ENCODE peak calls at places on chromosome 11, in seven cellular contexts. One of them, this sample, is unnamed.

GRCh38 chr11:85086511-85087284 is 540.4 kb downstream of the DLG2 start:
- DNase-seq in activated T-cell treated with anti-CD3 and anti-CD28 coated beads, Interleukin-2, amount 50 U/mL, for 48 hours: no peak
- DNase-seq in stimulated activated naive CD4-positive, alpha-beta T cell: no peak
- DNase-seq in M059J: peak; percentile 53
- DNase-seq in T-helper 17 cell: no peak
- DNase-seq in NCI-H748 treated with DMSO at 0.1 percent for 48 hours: no peak
- DNase-seq in RPMI8226: no peak
- DNase-seq in this sample: no peak

GRCh38 chr11:3030289-3031070 is 26.7 kb downstream of the CARS1 start:
- DNase-seq in activated T-cell treated with anti-CD3 and anti-CD28 coated beads, Interleukin-2, amount 50 U/mL, for 48 hours: no peak
- DNase-seq in stimulated activated naive CD4-positive, alpha-beta T cell: no peak
- DNase-seq in M059J: no peak
- DNase-seq in T-helper 17 cell: no peak
- DNase-seq in NCI-H748 treated with DMSO at 0.1 percent for 48 hours: no peak
- DNase-seq in RPMI8226: peak; percentile 26
- DNase-seq in this sample: no peak

GRCh38 chr11:59336176-59336575 is 22.5 kb upstream of the OR5AN1 start:
- DNase-seq in activated T-cell treated with anti-CD3 and anti-CD28 coated beads, Interleukin-2, amount 50 U/mL, for 48 hours: no peak
- DNase-seq in stimulated activated naive CD4-positive, alpha-beta T cell: no peak
- DNase-seq in M059J: no peak
- DNase-seq in T-helper 17 cell: no peak
- DNase-seq in NCI-H748 treated with DMSO at 0.1 percent for 48 hours: no peak
- DNase-seq in RPMI8226: no peak
- DNase-seq in this sample: no peak

GRCh38 chr11:57482782-57483569 is 22.6 kb downstream of the RTN4RL2 start:
- DNase-seq in activated T-cell treated with anti-CD3 and anti-CD28 coated beads, Interleukin-2, amount 50 U/mL, for 48 hours: peak; percentile 83
- DNase-seq in stimulated activated naive CD4-positive, alpha-beta T cell: peak; percentile 58
- DNase-seq in M059J: peak; percentile 24
- DNase-seq in T-helper 17 cell: peak; percentile 48
- DNase-seq in NCI-H748 treated with DMSO at 0.1 percent for 48 hours: peak; percentile 13
- DNase-seq in RPMI8226: no peak
- DNase-seq in this sample: no peak

GRCh38 chr11:111541209-111542061 is 915 bp downstream of the LAYN start:
- DNase-seq in activated T-cell treated with anti-CD3 and anti-CD28 coated beads, Interleukin-2, amount 50 U/mL, for 48 hours: peak; percentile 35
- DNase-seq in stimulated activated naive CD4-positive, alpha-beta T cell: peak; percentile 20
- DNase-seq in M059J: peak; percentile 93
- DNase-seq in T-helper 17 cell: no peak
- DNase-seq in NCI-H748 treated with DMSO at 0.1 percent for 48 hours: no peak
- DNase-seq in RPMI8226: no peak
- DNase-seq in this sample: no peak

GRCh38 chr11:122202161-122202950 is 86.3 kb upstream of the BLID start:
- DNase-seq in activated T-cell treated with anti-CD3 and anti-CD28 coated beads, Interleukin-2, amount 50 U/mL, for 48 hours: no peak
- DNase-seq in stimulated activated naive CD4-positive, alpha-beta T cell: no peak
- DNase-seq in M059J: peak; percentile 88
- DNase-seq in T-helper 17 cell: no peak
- DNase-seq in NCI-H748 treated with DMSO at 0.1 percent for 48 hours: no peak
- DNase-seq in RPMI8226: no peak
- DNase-seq in this sample: peak; percentile 92

GRCh38 chr11:60950933-60951610 is 904 bp downstream of the SLC15A3 start:
- DNase-seq in activated T-cell treated with anti-CD3 and anti-CD28 coated beads, Interleukin-2, amount 50 U/mL, for 48 hours: peak; percentile 54
- DNase-seq in stimulated activated naive CD4-positive, alpha-beta T cell: peak; percentile 54
- DNase-seq in M059J: no peak
- DNase-seq in T-helper 17 cell: no peak
- DNase-seq in NCI-H748 treated with DMSO at 0.1 percent for 48 hours: no peak
- DNase-seq in RPMI8226: peak; percentile 33
- DNase-seq in this sample: no peak

GRCh38 chr11:55811067-55811466 is at the start of gene OR5L1:
- DNase-seq in activated T-cell treated with anti-CD3 and anti-CD28 coated beads, Interleukin-2, amount 50 U/mL, for 48 hours: no peak
- DNase-seq in stimulated activated naive CD4-positive, alpha-beta T cell: no peak
- DNase-seq in M059J: no peak
- DNase-seq in T-helper 17 cell: no peak
- DNase-seq in NCI-H748 treated with DMSO at 0.1 percent for 48 hours: no peak
- DNase-seq in RPMI8226: no peak
- DNase-seq in this sample: no peak

GRCh38 chr11:120228794-120229384 is 11.1 kb upstream of the POU2F3 start:
- DNase-seq in activated T-cell treated with anti-CD3 and anti-CD28 coated beads, Interleukin-2, amount 50 U/mL, for 48 hours: no peak
- DNase-seq in stimulated activated naive CD4-positive, alpha-beta T cell: no peak
- DNase-seq in M059J: no peak
- DNase-seq in T-helper 17 cell: no peak
- DNase-seq in NCI-H748 treated with DMSO at 0.1 percent for 48 hours: no peak
- DNase-seq in RPMI8226: no peak
- DNase-seq in this sample: no peak

GRCh38 chr11:73671701-73672100 is 25.3 kb downstream of the PLEKHB1 start:
- DNase-seq in activated T-cell treated with anti-CD3 and anti-CD28 coated beads, Interleukin-2, amount 50 U/mL, for 48 hours: no peak
- DNase-seq in stimulated activated naive CD4-positive, alpha-beta T cell: no peak
- DNase-seq in M059J: no peak
- DNase-seq in T-helper 17 cell: no peak
- DNase-seq in NCI-H748 treated with DMSO at 0.1 percent for 48 hours: no peak
- DNase-seq in RPMI8226: no peak
- DNase-seq in this sample: no peak

GRCh38 chr11:109695696-109696095 is 273.7 kb downstream of the C11orf87 start:
- DNase-seq in activated T-cell treated with anti-CD3 and anti-CD28 coated beads, Interleukin-2, amount 50 U/mL, for 48 hours: no peak
- DNase-seq in stimulated activated naive CD4-positive, alpha-beta T cell: no peak
- DNase-seq in M059J: peak; percentile 33
- DNase-seq in T-helper 17 cell: no peak
- DNase-seq in NCI-H748 treated with DMSO at 0.1 percent for 48 hours: no peak
- DNase-seq in RPMI8226: no peak
- DNase-seq in this sample: no peak

GRCh38 chr11:41392591-41392990 is 66.9 kb downstream of the LRRC4C start:
- DNase-seq in activated T-cell treated with anti-CD3 and anti-CD28 coated beads, Interleukin-2, amount 50 U/mL, for 48 hours: no peak
- DNase-seq in stimulated activated naive CD4-positive, alpha-beta T cell: no peak
- DNase-seq in M059J: no peak
- DNase-seq in T-helper 17 cell: no peak
- DNase-seq in NCI-H748 treated with DMSO at 0.1 percent for 48 hours: no peak
- DNase-seq in RPMI8226: no peak
- DNase-seq in this sample: no peak

GRCh38 chr11:14376920-14377319 is 17.9 kb upstream of the RRAS2 start:
- DNase-seq in activated T-cell treated with anti-CD3 and anti-CD28 coated beads, Interleukin-2, amount 50 U/mL, for 48 hours: no peak
- DNase-seq in stimulated activated naive CD4-positive, alpha-beta T cell: no peak
- DNase-seq in M059J: peak; percentile 79
- DNase-seq in T-helper 17 cell: no peak
- DNase-seq in NCI-H748 treated with DMSO at 0.1 percent for 48 hours: no peak
- DNase-seq in RPMI8226: no peak
- DNase-seq in this sample: no peak

GRCh38 chr11:128890543-128891409 is at the start of gene KCNJ5:
- DNase-seq in activated T-cell treated with anti-CD3 and anti-CD28 coated beads, Interleukin-2, amount 50 U/mL, for 48 hours: peak; percentile 48
- DNase-seq in stimulated activated naive CD4-positive, alpha-beta T cell: peak; percentile 35
- DNase-seq in M059J: peak; percentile 34
- DNase-seq in T-helper 17 cell: no peak
- DNase-seq in NCI-H748 treated with DMSO at 0.1 percent for 48 hours: no peak
- DNase-seq in RPMI8226: no peak
- DNase-seq in this sample: no peak

GRCh38 chr11:77705195-77705876 is 67.7 kb upstream of the CLNS1A start:
- DNase-seq in activated T-cell treated with anti-CD3 and anti-CD28 coated beads, Interleukin-2, amount 50 U/mL, for 48 hours: peak; percentile 45
- DNase-seq in stimulated activated naive CD4-positive, alpha-beta T cell: no peak
- DNase-seq in M059J: peak; percentile 83
- DNase-seq in T-helper 17 cell: no peak
- DNase-seq in NCI-H748 treated with DMSO at 0.1 percent for 48 hours: no peak
- DNase-seq in RPMI8226: no peak
- DNase-seq in this sample: no peak

GRCh38 chr11:62446091-62446490 is 27.3 kb downstream of the SCGB1A1 start:
- DNase-seq in activated T-cell treated with anti-CD3 and anti-CD28 coated beads, Interleukin-2, amount 50 U/mL, for 48 hours: no peak
- DNase-seq in stimulated activated naive CD4-positive, alpha-beta T cell: no peak
- DNase-seq in M059J: no peak
- DNase-seq in T-helper 17 cell: no peak
- DNase-seq in NCI-H748 treated with DMSO at 0.1 percent for 48 hours: no peak
- DNase-seq in RPMI8226: no peak
- DNase-seq in this sample: no peak

GRCh38 chr11:64121637-64122410 is 44.1 kb downstream of the MACROD1 start:
- DNase-seq in activated T-cell treated with anti-CD3 and anti-CD28 coated beads, Interleukin-2, amount 50 U/mL, for 48 hours: no peak
- DNase-seq in stimulated activated naive CD4-positive, alpha-beta T cell: no peak
- DNase-seq in M059J: peak; percentile 94
- DNase-seq in T-helper 17 cell: no peak
- DNase-seq in NCI-H748 treated with DMSO at 0.1 percent for 48 hours: no peak
- DNase-seq in RPMI8226: no peak
- DNase-seq in this sample: no peak

GRCh38 chr11:12556155-12556554 is 118.1 kb upstream of the TEAD1 start:
- DNase-seq in activated T-cell treated with anti-CD3 and anti-CD28 coated beads, Interleukin-2, amount 50 U/mL, for 48 hours: no peak
- DNase-seq in stimulated activated naive CD4-positive, alpha-beta T cell: no peak
- DNase-seq in M059J: peak; percentile 29
- DNase-seq in T-helper 17 cell: no peak
- DNase-seq in NCI-H748 treated with DMSO at 0.1 percent for 48 hours: no peak
- DNase-seq in RPMI8226: no peak
- DNase-seq in this sample: peak; percentile 83

GRCh38 chr11:65947603-65948125 is 2.4 kb downstream of the TSGA10IP start:
- DNase-seq in activated T-cell treated with anti-CD3 and anti-CD28 coated beads, Interleukin-2, amount 50 U/mL, for 48 hours: no peak
- DNase-seq in stimulated activated naive CD4-positive, alpha-beta T cell: no peak
- DNase-seq in M059J: no peak
- DNase-seq in T-helper 17 cell: no peak
- DNase-seq in NCI-H748 treated with DMSO at 0.1 percent for 48 hours: no peak
- DNase-seq in RPMI8226: no peak
- DNase-seq in this sample: no peak

GRCh38 chr11:93827347-93827746 is 23.1 kb downstream of the VSTM5 start:
- DNase-seq in activated T-cell treated with anti-CD3 and anti-CD28 coated beads, Interleukin-2, amount 50 U/mL, for 48 hours: no peak
- DNase-seq in stimulated activated naive CD4-positive, alpha-beta T cell: no peak
- DNase-seq in M059J: no peak
- DNase-seq in T-helper 17 cell: no peak
- DNase-seq in NCI-H748 treated with DMSO at 0.1 percent for 48 hours: no peak
- DNase-seq in RPMI8226: no peak
- DNase-seq in this sample: no peak

GRCh38 chr11:120172054-120172881 is 34.4 kb upstream of the TRIM29 start:
- DNase-seq in activated T-cell treated with anti-CD3 and anti-CD28 coated beads, Interleukin-2, amount 50 U/mL, for 48 hours: peak; percentile 64
- DNase-seq in stimulated activated naive CD4-positive, alpha-beta T cell: peak; percentile 51
- DNase-seq in M059J: peak; percentile 65
- DNase-seq in T-helper 17 cell: no peak
- DNase-seq in NCI-H748 treated with DMSO at 0.1 percent for 48 hours: peak; percentile 15
- DNase-seq in RPMI8226: peak; percentile 66
- DNase-seq in this sample: peak; percentile 92

GRCh38 chr11:63766501-63767270 is 1.9 kb downstream of the ZFTA start:
- DNase-seq in activated T-cell treated with anti-CD3 and anti-CD28 coated beads, Interleukin-2, amount 50 U/mL, for 48 hours: no peak
- DNase-seq in stimulated activated naive CD4-positive, alpha-beta T cell: no peak
- DNase-seq in M059J: no peak
- DNase-seq in T-helper 17 cell: no peak
- DNase-seq in NCI-H748 treated with DMSO at 0.1 percent for 48 hours: no peak
- DNase-seq in RPMI8226: no peak
- DNase-seq in this sample: no peak

GRCh38 chr11:99584822-99585221 is 564.1 kb downstream of the CNTN5 start:
- DNase-seq in activated T-cell treated with anti-CD3 and anti-CD28 coated beads, Interleukin-2, amount 50 U/mL, for 48 hours: no peak
- DNase-seq in stimulated activated naive CD4-positive, alpha-beta T cell: no peak
- DNase-seq in M059J: no peak
- DNase-seq in T-helper 17 cell: no peak
- DNase-seq in NCI-H748 treated with DMSO at 0.1 percent for 48 hours: no peak
- DNase-seq in RPMI8226: no peak
- DNase-seq in this sample: no peak

GRCh38 chr11:115464269-115464668 is 39.9 kb downstream of the CADM1 start:
- DNase-seq in activated T-cell treated with anti-CD3 and anti-CD28 coated beads, Interleukin-2, amount 50 U/mL, for 48 hours: no peak
- DNase-seq in stimulated activated naive CD4-positive, alpha-beta T cell: no peak
- DNase-seq in M059J: peak; percentile 63
- DNase-seq in T-helper 17 cell: no peak
- DNase-seq in NCI-H748 treated with DMSO at 0.1 percent for 48 hours: no peak
- DNase-seq in RPMI8226: no peak
- DNase-seq in this sample: no peak

GRCh38 chr11:115287266-115287665 is 216.9 kb downstream of the CADM1 start:
- DNase-seq in activated T-cell treated with anti-CD3 and anti-CD28 coated beads, Interleukin-2, amount 50 U/mL, for 48 hours: no peak
- DNase-seq in stimulated activated naive CD4-positive, alpha-beta T cell: no peak
- DNase-seq in M059J: no peak
- DNase-seq in T-helper 17 cell: no peak
- DNase-seq in NCI-H748 treated with DMSO at 0.1 percent for 48 hours: no peak
- DNase-seq in RPMI8226: no peak
- DNase-seq in this sample: no peak

GRCh38 chr11:8826145-8826786 is 84.7 kb upstream of the AKIP1 start:
- DNase-seq in activated T-cell treated with anti-CD3 and anti-CD28 coated beads, Interleukin-2, amount 50 U/mL, for 48 hours: no peak
- DNase-seq in stimulated activated naive CD4-positive, alpha-beta T cell: no peak
- DNase-seq in M059J: peak; percentile 71
- DNase-seq in T-helper 17 cell: no peak
- DNase-seq in NCI-H748 treated with DMSO at 0.1 percent for 48 hours: no peak
- DNase-seq in RPMI8226: no peak
- DNase-seq in this sample: no peak

GRCh38 chr11:33997473-33998347 is 53.8 kb upstream of the CAPRIN1 start:
- DNase-seq in activated T-cell treated with anti-CD3 and anti-CD28 coated beads, Interleukin-2, amount 50 U/mL, for 48 hours: no peak
- DNase-seq in stimulated activated naive CD4-positive, alpha-beta T cell: no peak
- DNase-seq in M059J: peak; percentile 55
- DNase-seq in T-helper 17 cell: no peak
- DNase-seq in NCI-H748 treated with DMSO at 0.1 percent for 48 hours: no peak
- DNase-seq in RPMI8226: no peak
- DNase-seq in this sample: no peak

GRCh38 chr11:105429421-105429965 is 180.4 kb upstream of the GRIA4 start:
- DNase-seq in activated T-cell treated with anti-CD3 and anti-CD28 coated beads, Interleukin-2, amount 50 U/mL, for 48 hours: no peak
- DNase-seq in stimulated activated naive CD4-positive, alpha-beta T cell: no peak
- DNase-seq in M059J: no peak
- DNase-seq in T-helper 17 cell: no peak
- DNase-seq in NCI-H748 treated with DMSO at 0.1 percent for 48 hours: no peak
- DNase-seq in RPMI8226: no peak
- DNase-seq in this sample: no peak

GRCh38 chr11:85182437-85183109 is 444.6 kb downstream of the DLG2 start:
- DNase-seq in activated T-cell treated with anti-CD3 and anti-CD28 coated beads, Interleukin-2, amount 50 U/mL, for 48 hours: no peak
- DNase-seq in stimulated activated naive CD4-positive, alpha-beta T cell: no peak
- DNase-seq in M059J: peak; percentile 47
- DNase-seq in T-helper 17 cell: no peak
- DNase-seq in NCI-H748 treated with DMSO at 0.1 percent for 48 hours: peak; percentile 7
- DNase-seq in RPMI8226: peak; percentile 23
- DNase-seq in this sample: no peak

GRCh38 chr11:73367482-73368024 is 8.6 kb upstream of the RELT start:
- DNase-seq in activated T-cell treated with anti-CD3 and anti-CD28 coated beads, Interleukin-2, amount 50 U/mL, for 48 hours: peak; percentile 47
- DNase-seq in stimulated activated naive CD4-positive, alpha-beta T cell: no peak
- DNase-seq in M059J: no peak
- DNase-seq in T-helper 17 cell: no peak
- DNase-seq in NCI-H748 treated with DMSO at 0.1 percent for 48 hours: no peak
- DNase-seq in RPMI8226: no peak
- DNase-seq in this sample: no peak

GRCh38 chr11:70587095-70587389 is 188.7 kb downstream of the CTTN start:
- DNase-seq in activated T-cell treated with anti-CD3 and anti-CD28 coated beads, Interleukin-2, amount 50 U/mL, for 48 hours: no peak
- DNase-seq in stimulated activated naive CD4-positive, alpha-beta T cell: no peak
- DNase-seq in M059J: no peak
- DNase-seq in T-helper 17 cell: no peak
- DNase-seq in NCI-H748 treated with DMSO at 0.1 percent for 48 hours: no peak
- DNase-seq in RPMI8226: no peak
- DNase-seq in this sample: no peak

GRCh38 chr11:77140231-77140959 is 12.3 kb downstream of the MYO7A start:
- DNase-seq in activated T-cell treated with anti-CD3 and anti-CD28 coated beads, Interleukin-2, amount 50 U/mL, for 48 hours: no peak
- DNase-seq in stimulated activated naive CD4-positive, alpha-beta T cell: no peak
- DNase-seq in M059J: no peak
- DNase-seq in T-helper 17 cell: no peak
- DNase-seq in NCI-H748 treated with DMSO at 0.1 percent for 48 hours: no peak
- DNase-seq in RPMI8226: peak; percentile 52
- DNase-seq in this sample: no peak

GRCh38 chr11:75014129-75014528 is 25.4 kb downstream of the NEU3 start:
- DNase-seq in activated T-cell treated with anti-CD3 and anti-CD28 coated beads, Interleukin-2, amount 50 U/mL, for 48 hours: no peak
- DNase-seq in stimulated activated naive CD4-positive, alpha-beta T cell: no peak
- DNase-seq in M059J: peak; percentile 75
- DNase-seq in T-helper 17 cell: no peak
- DNase-seq in NCI-H748 treated with DMSO at 0.1 percent for 48 hours: no peak
- DNase-seq in RPMI8226: no peak
- DNase-seq in this sample: no peak

GRCh38 chr11:65357856-65358356 is 3.4 kb downstream of the TIGD3 start:
- DNase-seq in activated T-cell treated with anti-CD3 and anti-CD28 coated beads, Interleukin-2, amount 50 U/mL, for 48 hours: no peak
- DNase-seq in stimulated activated naive CD4-positive, alpha-beta T cell: no peak
- DNase-seq in M059J: no peak
- DNase-seq in T-helper 17 cell: no peak
- DNase-seq in NCI-H748 treated with DMSO at 0.1 percent for 48 hours: no peak
- DNase-seq in RPMI8226: no peak
- DNase-seq in this sample: no peak

GRCh38 chr11:16606784-16607674 is 131.4 kb upstream of the C11orf58 start:
- DNase-seq in activated T-cell treated with anti-CD3 and anti-CD28 coated beads, Interleukin-2, amount 50 U/mL, for 48 hours: peak; percentile 27
- DNase-seq in stimulated activated naive CD4-positive, alpha-beta T cell: no peak
- DNase-seq in M059J: no peak
- DNase-seq in T-helper 17 cell: no peak
- DNase-seq in NCI-H748 treated with DMSO at 0.1 percent for 48 hours: peak; percentile 51
- DNase-seq in RPMI8226: no peak
- DNase-seq in this sample: no peak

GRCh38 chr11:469684-470667 is 19.9 kb downstream of the PTDSS2 start:
- DNase-seq in activated T-cell treated with anti-CD3 and anti-CD28 coated beads, Interleukin-2, amount 50 U/mL, for 48 hours: no peak
- DNase-seq in stimulated activated naive CD4-positive, alpha-beta T cell: no peak
- DNase-seq in M059J: peak; percentile 43
- DNase-seq in T-helper 17 cell: no peak
- DNase-seq in NCI-H748 treated with DMSO at 0.1 percent for 48 hours: no peak
- DNase-seq in RPMI8226: no peak
- DNase-seq in this sample: no peak

This sample was measured in esophagus muscularis mucosa.